ENCODE peak calls at places on chromosomes 4 and X, in six cellular contexts. U, P, C, S, T and B are unnamed samples.
A peak's percentile ranks its signal among the peaks of the same experiment; 100 is the strongest.

GRCh38 chrX:54043696-54044125 is 562 bp downstream of the PHF8 start:
- DNase-seq in U (peak; percentile 91), P (no peak), C (no peak), S (no peak), T (no peak), B (no peak)

GRCh38 chr4:26325191-26325590 is 4.4 kb downstream of the RBPJ start:
- DNase-seq in U (no peak), P (no peak), C (no peak), S (peak; percentile 42), T (no peak), B (no peak)

GRCh38 chrX:120457766-120458180 is 11.3 kb downstream of the LAMP2 start:
- DNase-seq in U (no peak), P (no peak), C (no peak), S (no peak), T (no peak), B (no peak)

GRCh38 chrX:39261446-39262147 is 460.3 kb downstream of the MID1IP1 start:
- DNase-seq in U (no peak), P (peak; percentile 53), C (no peak), S (peak; percentile 0), T (no peak), B (no peak)

GRCh38 chrX:54530358-54530900 is 410 bp downstream of the GNL3L start:
- DNase-seq in U (no peak), P (no peak), C (no peak), S (no peak), T (no peak), B (no peak)

GRCh38 chrX:331145-331771 is 12.7 kb upstream of the GTPBP6 start:
- DNase-seq in U (peak; percentile 79), P (peak; percentile 27), C (no peak), S (no peak), T (no peak), B (no peak)

GRCh38 chrX:83521905-83522304 is 13.8 kb downstream of the POU3F4 start:
- DNase-seq in U (no peak), P (no peak), C (no peak), S (no peak), T (no peak), B (no peak)

GRCh38 chr4:2290974-2291704 is 29.2 kb upstream of the MXD4 start:
- DNase-seq in U (peak; percentile 89), P (no peak), C (peak; percentile 54), S (no peak), T (no peak), B (no peak)

GRCh38 chr4:102541708-102542107 is 40.5 kb downstream of the NFKB1 start:
- DNase-seq in U (no peak), P (no peak), C (no peak), S (no peak), T (no peak), B (no peak)
- TF ChIP-seq POLR2AphosphoS5 in U (no peak), P (no peak), C (no peak), S (no peak), T (no peak), B (no peak)

GRCh38 chrX:47707031-47707780 is 48.2 kb upstream of the UXT start:
- DNase-seq in U (no peak), P (no peak), C (no peak), S (no peak), T (no peak), B (no peak)

GRCh38 chrX:47706575-47706974 is 47.6 kb upstream of the UXT start:
- DNase-seq in U (no peak), P (no peak), C (no peak), S (no peak), T (no peak), B (no peak)

DNA sequence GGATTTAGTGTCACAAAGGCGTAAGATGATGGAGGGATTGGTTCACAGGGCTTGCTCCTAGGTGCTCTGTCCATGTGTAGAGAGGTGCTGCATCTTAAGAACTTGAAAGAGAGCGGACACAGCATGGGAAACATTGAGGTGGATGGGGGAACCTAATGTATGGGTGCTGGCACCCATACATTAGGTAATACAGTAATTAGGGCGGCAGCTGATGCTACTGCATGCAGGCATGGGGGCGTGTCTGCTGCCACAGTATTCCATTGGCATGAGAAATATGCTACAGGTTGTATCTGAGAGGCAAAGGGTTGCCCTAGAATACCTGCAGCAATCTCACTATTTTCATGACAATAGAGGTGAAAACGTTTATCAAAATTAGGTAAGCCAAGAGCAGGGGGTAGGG is 45.8 kb upstream of the UXT start:
- DNase-seq in U (no peak), P (no peak), C (no peak), S (no peak), T (no peak), B (no peak)
- H3K9me3 ChIP-seq in U (no peaks in the 10 kb centered on the region), P (no peaks in the 10 kb centered on the region), C (no peaks in the 10 kb centered on the region), S (no peaks in the 10 kb centered on the region), T (no peaks in the 10 kb centered on the region), B (no peaks in the 10 kb centered on the region)

DNA sequence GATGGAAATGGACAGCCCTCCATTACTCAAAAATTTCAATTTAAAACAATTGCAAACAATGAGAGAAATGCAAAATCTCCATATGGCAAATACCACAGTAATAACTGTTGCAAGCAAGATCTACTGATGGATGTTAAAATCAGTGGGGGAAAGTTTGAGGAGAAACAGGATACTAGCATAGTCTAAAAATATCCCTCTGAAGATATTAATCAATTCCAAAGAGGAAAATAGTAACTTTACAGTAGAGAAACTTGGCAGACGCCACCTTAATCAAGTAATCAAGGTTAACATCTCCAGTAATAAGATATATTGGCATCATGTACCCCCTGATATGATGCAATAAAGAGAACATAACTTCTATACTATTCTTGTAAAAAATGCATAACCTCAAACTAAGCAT is 344.8 kb downstream of the ZNF674 start:
- DNase-seq in U (no peak), P (no peak), C (no peak), S (no peak), T (no peak), B (no peak)
- TF ChIP-seq POLR2AphosphoS5 in U (no peak), P (no peak), C (no peak), S (no peak), T (no peak), B (no peak)

DNA sequence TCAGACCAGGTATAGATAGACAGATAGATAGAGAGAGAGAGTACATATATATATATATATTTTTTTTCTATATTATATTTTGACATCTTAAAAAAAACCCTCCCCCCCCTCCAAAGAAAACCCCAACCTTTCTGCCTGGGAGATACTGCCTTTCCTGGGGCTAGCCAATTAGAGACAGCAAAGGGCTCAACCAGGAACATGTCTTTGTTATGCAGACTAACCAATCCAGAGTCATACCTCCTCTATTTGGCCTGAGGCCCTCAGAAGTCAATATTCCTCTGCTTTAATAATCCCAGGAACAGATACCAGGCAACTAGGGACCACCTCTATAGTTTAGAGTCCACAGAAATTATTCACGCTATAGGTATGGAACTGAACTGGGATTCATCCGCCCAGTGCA is 135.6 kb upstream of the MAD2L1 start:
- DNase-seq in U (no peak), P (no peak), C (no peak), S (no peak), T (no peak), B (no peak)
- H3K9me3 ChIP-seq in U (no peaks in the 10 kb centered on the region), P (no peaks in the 10 kb centered on the region), C (peaks cover 6% of the 10 kb centered on the region), S (no peaks in the 10 kb centered on the region), T (no peaks in the 10 kb centered on the region), B (no peaks in the 10 kb centered on the region)

GRCh38 chrX:56759736-56760409 is 30.8 kb downstream of the NBDY start:
- DNase-seq in U (peak; percentile 72), P (no peak), C (no peak), S (no peak), T (no peak), B (no peak)
- TF ChIP-seq POLR2AphosphoS5 in U (no peak), P (no peak), C (no peak), S (no peak), T (no peak), B (no peak)

DNA sequence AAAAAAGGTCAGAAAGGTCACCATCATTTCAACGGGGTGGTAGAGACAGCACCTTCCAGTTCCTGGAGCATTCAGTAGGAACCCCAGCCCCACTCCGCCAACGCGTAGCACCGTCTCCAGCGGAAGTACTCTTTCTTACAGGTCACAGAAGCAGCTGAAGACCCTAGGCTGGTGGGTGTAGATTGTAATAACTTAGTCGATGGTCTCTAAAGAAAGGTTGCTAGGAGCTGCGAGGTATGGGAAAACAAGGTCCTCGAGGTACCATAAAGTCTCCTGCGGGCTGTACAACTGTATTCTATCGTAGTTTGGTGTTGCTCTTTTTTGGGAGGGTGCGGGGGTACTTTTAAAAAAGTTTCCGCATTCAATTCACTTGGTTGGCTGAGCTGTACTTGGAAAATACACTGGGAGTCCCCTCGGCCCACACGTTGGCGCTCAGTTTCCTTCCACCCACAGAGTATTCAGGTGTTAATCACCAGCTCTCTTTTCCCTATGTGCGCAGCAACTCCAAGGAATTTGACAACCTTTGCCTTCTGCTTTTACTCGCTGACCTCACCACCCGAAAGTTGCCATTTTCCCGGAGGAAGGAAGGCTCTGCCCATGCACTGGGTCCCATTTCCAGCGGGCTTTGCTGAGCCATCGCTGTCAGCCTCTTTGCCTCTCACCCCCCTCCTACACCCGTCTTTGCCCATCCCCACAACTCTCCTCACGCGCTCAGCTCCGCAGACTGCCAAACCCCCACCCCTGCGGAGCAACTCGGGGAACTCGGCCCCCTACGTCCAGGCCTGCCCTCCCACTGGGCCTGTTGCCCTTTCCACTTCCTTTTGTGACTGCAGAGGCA is 4.8 kb upstream of the SOX3 start:
- DNase-seq in U (no peak), P (no peak), C (no peak), S (no peak), T (no peak), B (no peak)
- H3K9me3 ChIP-seq in U (no peaks in the 10 kb centered on the region), P (no peaks in the 10 kb centered on the region), C (no peaks in the 10 kb centered on the region), S (no peaks in the 10 kb centered on the region), T (no peaks in the 10 kb centered on the region), B (no peaks in the 10 kb centered on the region)

GRCh38 chrX:115968436-115969252 is 201.9 kb upstream of the AGTR2 start:
- DNase-seq in U (no peak), P (peak; percentile 1), C (no peak), S (no peak), T (peak; percentile 37), B (no peak)

GRCh38 chrX:115970718-115971117 is 199.8 kb upstream of the AGTR2 start:
- DNase-seq in U (no peak), P (no peak), C (no peak), S (no peak), T (no peak), B (no peak)

GRCh38 chrX:115978068-115978467 is 192.5 kb upstream of the AGTR2 start:
- DNase-seq in U (no peak), P (no peak), C (no peak), S (no peak), T (no peak), B (no peak)

GRCh38 chrX:115966920-115967319 is 203.6 kb upstream of the AGTR2 start:
- DNase-seq in U (no peak), P (no peak), C (no peak), S (no peak), T (no peak), B (no peak)

GRCh38 chrX:115972717-115973116 is 197.8 kb upstream of the AGTR2 start:
- DNase-seq in U (no peak), P (no peak), C (no peak), S (no peak), T (no peak), B (no peak)
- TF ChIP-seq POLR2AphosphoS5 in U (no peak), P (no peak), C (no peak), S (no peak), T (no peak), B (no peak)